ENCODE peak calls at places on chromosomes 4 and X, in nine cellular contexts. F is GM23338, O is BE2C, E is fibroblast of the aortic adventitia, I is fibroblast of mammary gland, Z is keratinocyte, U is colonic mucosa, H is tibial nerve, V is upper lobe of left lung. M is an unnamed sample.

GRCh38 chr4:145938618-145939177 is at the start of gene ZNF827:
- DNase-seq in F (peak), O (peak), E (peak), I (peak), Z (no peak), U (peak), H (no peak), V (peak), M (peak)

GRCh38 chrX:66142351-66142750 is 21.7 kb upstream of the HEPH start:
- DNase-seq in F (no peak), O (no peak), E (no peak), I (no peak), Z (no peak), U (no peak), H (no peak), V (no peak), M (no peak)

GRCh38 chr4:1628892-1629703 is 55.0 kb downstream of the FAM53A start:
- DNase-seq in F (peak), O (peak), E (peak), I (peak), Z (no peak), U (peak), H (peak), V (peak), M (peak)

GRCh38 chr4:19844436-19844835 is 407.3 kb upstream of the SLIT2 start:
- DNase-seq in F (no peak), O (no peak), E (peak), I (peak), Z (no peak), U (no peak), H (no peak), V (no peak), M (no peak)

GRCh38 chr4:79723507-79723906 is 315.5 kb upstream of the GK2 start:
- DNase-seq in F (peak), O (no peak), E (no peak), I (no peak), Z (no peak), U (no peak), H (no peak), V (peak), M (no peak)

GRCh38 chr4:127533028-127533700 is 99.6 kb upstream of the INTU start:
- DNase-seq in F (no peak), O (peak), E (peak), I (peak), Z (no peak), U (peak), H (peak), V (no peak), M (peak)

GRCh38 chr4:152697284-152698011 is 17.7 kb upstream of the TMEM154 start:
- DNase-seq in F (no peak), O (no peak), E (no peak), I (no peak), Z (no peak), U (no peak), H (no peak), V (no peak), M (no peak)

GRCh38 chr4:41632481-41633073 is 94.6 kb downstream of the LIMCH1 start:
- DNase-seq in F (no peak), O (no peak), E (no peak), I (no peak), Z (no peak), U (no peak), H (no peak), V (no peak), M (no peak)

GRCh38 chr4:148171596-148171995 is 270.6 kb downstream of the NR3C2 start:
- DNase-seq in F (no peak), O (no peak), E (no peak), I (no peak), Z (no peak), U (no peak), H (no peak), V (no peak), M (no peak)

GRCh38 chr4:119490335-119490734 is 138.3 kb downstream of the PDE5A start:
- DNase-seq in F (peak), O (no peak), E (peak), I (peak), Z (no peak), U (no peak), H (no peak), V (no peak), M (no peak)

GRCh38 chr4:82739292-82740190 is 59.1 kb downstream of the SCD5 start:
- DNase-seq in F (peak), O (peak), E (peak), I (peak), Z (no peak), U (peak), H (peak), V (peak), M (peak)

GRCh38 chrX:149521438-149521837 is 16.3 kb upstream of the IDS start:
- DNase-seq in F (no peak), O (no peak), E (no peak), I (no peak), Z (no peak), U (no peak), H (no peak), V (no peak), M (no peak)

GRCh38 chrX:68708503-68709290 is 61.2 kb downstream of the STARD8 start:
- DNase-seq in F (peak), O (no peak), E (no peak), I (no peak), Z (no peak), U (no peak), H (no peak), V (no peak), M (no peak)

GRCh38 chr4:89193828-89194227 is 82.5 kb downstream of the TIGD2 start:
- DNase-seq in F (no peak), O (no peak), E (no peak), I (no peak), Z (no peak), U (peak), H (no peak), V (no peak), M (no peak)

GRCh38 chr4:145937021-145937861 is 1.4 kb downstream of the ZNF827 start:
- DNase-seq in F (peak), O (peak), E (peak), I (peak), Z (no peak), U (peak), H (peak), V (peak), M (peak)

GRCh38 chr4:77695769-77696168 is 90.1 kb downstream of the CXCL13 start:
- DNase-seq in F (no peak), O (no peak), E (peak), I (peak), Z (peak), U (no peak), H (no peak), V (no peak), M (no peak)

GRCh38 chr4:145732001-145732400 is 52.1 kb downstream of the C4orf51 start:
- DNase-seq in F (peak), O (no peak), E (no peak), I (no peak), Z (no peak), U (no peak), H (no peak), V (no peak), M (no peak)

GRCh38 chr4:6595897-6596537 is 21.0 kb downstream of the MAN2B2 start:
- DNase-seq in F (peak), O (no peak), E (no peak), I (peak), Z (no peak), U (no peak), H (no peak), V (no peak), M (no peak)

GRCh38 chrX:27132851-27133250 is 330.3 kb downstream of the PPP4R3C start:
- DNase-seq in F (no peak), O (no peak), E (no peak), I (no peak), Z (no peak), U (no peak), H (no peak), V (no peak), M (no peak)

GRCh38 chrX:85611926-85612325 is 232.5 kb upstream of the POF1B start:
- DNase-seq in F (peak), O (no peak), E (peak), I (peak), Z (no peak), U (no peak), H (no peak), V (no peak), M (no peak)

GRCh38 chr4:76744253-76744921 is 153.6 kb downstream of the SOWAHB start:
- DNase-seq in F (no peak), O (no peak), E (peak), I (peak), Z (no peak), U (no peak), H (no peak), V (no peak), M (no peak)

GRCh38 chr4:80184053-80184790 is 13.1 kb upstream of the PRDM8 start:
- DNase-seq in F (peak), O (peak), E (peak), I (peak), Z (no peak), U (peak), H (peak), V (peak), M (peak)

GRCh38 chr4:99868126-99868596 is 26.1 kb downstream of the LAMTOR3 start:
- DNase-seq in F (peak), O (no peak), E (peak), I (peak), Z (no peak), U (no peak), H (no peak), V (no peak), M (no peak)

GRCh38 chr4:142512161-142512560 is 333.9 kb downstream of the INPP4B start:
- DNase-seq in F (no peak), O (no peak), E (peak), I (peak), Z (peak), U (no peak), H (no peak), V (no peak), M (no peak)

GRCh38 chr4:137536789-137537561 is 4.7 kb upstream of the PCDH18 start:
- DNase-seq in F (peak), O (no peak), E (no peak), I (no peak), Z (no peak), U (no peak), H (no peak), V (no peak), M (no peak)

GRCh38 chr4:16942491-16942890 is 44.0 kb upstream of the LDB2 start:
- DNase-seq in F (no peak), O (peak), E (no peak), I (no peak), Z (no peak), U (no peak), H (no peak), V (no peak), M (no peak)

GRCh38 chrX:123807825-123808416 is 51.9 kb upstream of the XIAP start:
- DNase-seq in F (no peak), O (no peak), E (peak), I (peak), Z (no peak), U (no peak), H (no peak), V (no peak), M (no peak)

GRCh38 chrX:103175944-103176753 is 38.8 kb upstream of the BEX4 start:
- DNase-seq in F (peak), O (peak), E (peak), I (peak), Z (no peak), U (peak), H (peak), V (no peak), M (peak)

DNA sequence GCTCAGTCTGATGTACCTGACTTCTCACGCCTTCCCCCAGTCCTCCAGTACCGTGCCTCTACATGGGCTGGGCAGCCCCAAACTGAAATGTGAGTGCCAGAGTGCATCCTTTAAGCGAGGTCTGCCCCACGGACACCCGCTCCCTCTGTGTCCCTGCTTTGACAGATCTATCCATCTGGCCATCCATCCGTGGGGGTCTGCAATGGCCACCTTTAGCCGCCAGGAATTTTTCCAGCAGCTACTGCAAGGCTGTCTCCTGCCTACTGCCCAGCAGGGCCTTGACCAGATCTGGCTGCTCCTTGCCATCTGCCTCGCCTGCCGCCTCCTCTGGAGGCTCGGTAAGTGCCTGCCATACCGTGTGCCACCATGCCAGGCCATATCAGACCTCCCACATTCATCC is 827 bp downstream of the PORCN start:
- DNase-seq in F (peak), O (no peak), E (no peak), I (no peak), Z (no peak), U (no peak), H (no peak), V (no peak), M (no peak)
- H3K4me3 ChIP-seq in F (peak), O (peak), E (peak), I (peak), Z (peak), U (peak), H (peak), V (peak), M (peak)

DNA sequence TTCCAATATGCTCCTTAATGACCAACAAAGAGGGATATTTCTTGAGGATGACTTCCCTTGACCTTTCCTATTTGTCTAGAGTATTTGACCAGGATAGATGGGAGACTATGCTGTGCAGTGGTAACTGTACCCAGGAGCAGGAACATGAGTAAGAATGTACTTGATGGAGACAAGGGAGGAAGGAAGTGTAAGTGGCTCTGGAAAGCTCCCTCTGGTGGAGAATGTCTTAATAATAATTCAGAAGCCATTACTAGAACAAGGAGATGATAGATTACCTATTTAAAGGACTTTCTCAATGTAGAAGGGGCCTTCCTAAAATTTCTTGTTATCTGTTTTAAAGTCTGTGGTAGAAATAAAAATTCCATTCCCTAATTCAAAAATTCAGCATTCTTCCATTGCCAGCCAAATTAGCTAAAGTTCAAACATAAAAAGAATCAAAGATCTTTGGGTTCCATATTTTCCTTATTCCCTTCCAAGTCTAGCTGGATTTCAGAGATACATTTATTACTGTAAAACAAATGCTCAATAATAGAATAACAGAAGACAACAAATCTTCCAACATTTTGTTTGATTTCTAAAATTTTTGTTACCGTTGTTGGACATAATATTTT is 83.8 kb downstream of the GRID2 start:
- DNase-seq in F (peak), O (no peak), E (peak), I (peak), Z (peak), U (no peak), H (no peak), V (no peak), M (no peak)
- TF ChIP-seq CTCF in F (peak), O (peak), E (peak), I (peak), Z (peak), U (peak), H (peak), V (no peak), M (peak)

GRCh38 chr4:135274461-135274860 is 1072.9 kb upstream of the PABPC4L start:
- DNase-seq in F (no peak), O (no peak), E (no peak), I (no peak), Z (no peak), U (no peak), H (no peak), V (no peak), M (no peak)
- H3K4me3 ChIP-seq in F (no peak), O (no peak), E (no peak), I (no peak), Z (no peak), U (no peak), H (no peak), V (no peak), M (no peak)

GRCh38 chr4:84166486-84166885 is 332.6 kb downstream of the NKX6-1 start:
- DNase-seq in F (no peak), O (no peak), E (no peak), I (no peak), Z (no peak), U (no peak), H (no peak), V (no peak), M (no peak)

GRCh38 chr4:84171871-84172270 is 327.2 kb downstream of the NKX6-1 start:
- DNase-seq in F (no peak), O (no peak), E (no peak), I (no peak), Z (peak), U (no peak), H (no peak), V (no peak), M (no peak)

GRCh38 chr4:84167579-84167978 is 331.5 kb downstream of the NKX6-1 start:
- DNase-seq in F (peak), O (peak), E (no peak), I (no peak), Z (no peak), U (no peak), H (no peak), V (no peak), M (no peak)

GRCh38 chr4:84167089-84167488 is 332.0 kb downstream of the NKX6-1 start:
- DNase-seq in F (no peak), O (no peak), E (no peak), I (no peak), Z (no peak), U (no peak), H (no peak), V (no peak), M (no peak)
- TF ChIP-seq CTCF in F (no peak), O (peak), E (no peak), I (no peak), Z (no peak), U (no peak), H (no peak), V (no peak), M (no peak)

GRCh38 chr4:73224886-73225285 is 33.7 kb downstream of the ANKRD17 start:
- DNase-seq in F (peak), O (no peak), E (no peak), I (no peak), Z (no peak), U (no peak), H (no peak), V (no peak), M (no peak)

GRCh38 chr4:73222466-73223257 is 35.9 kb downstream of the ANKRD17 start:
- DNase-seq in F (peak), O (peak), E (peak), I (peak), Z (peak), U (peak), H (no peak), V (no peak), M (peak)

GRCh38 chr4:73221734-73222133 is 36.9 kb downstream of the ANKRD17 start:
- DNase-seq in F (peak), O (no peak), E (no peak), I (no peak), Z (no peak), U (no peak), H (no peak), V (no peak), M (no peak)

GRCh38 chr4:73220815-73221214 is 37.8 kb downstream of the ANKRD17 start:
- DNase-seq in F (no peak), O (no peak), E (no peak), I (no peak), Z (no peak), U (no peak), H (no peak), V (no peak), M (no peak)

DNA sequence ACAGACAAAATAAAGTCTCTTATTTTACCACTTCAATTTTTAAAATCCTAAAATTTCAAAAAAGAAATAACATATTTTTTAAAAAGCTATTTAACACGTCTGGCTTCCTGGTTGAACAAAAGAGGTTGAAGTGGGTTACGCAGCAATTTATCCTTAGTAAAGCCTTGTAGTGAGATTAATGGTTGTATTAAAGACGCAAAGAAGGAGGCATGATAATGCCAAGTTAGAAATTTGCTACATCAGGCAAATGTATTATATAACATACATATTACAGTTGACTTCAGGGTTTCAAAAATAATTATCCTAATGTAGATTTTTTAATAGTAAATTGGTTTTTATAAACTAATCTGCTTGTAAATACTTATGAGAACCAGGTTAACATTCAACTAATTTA is 35.3 kb downstream of the ANKRD17 start:
- DNase-seq in F (no peak), O (no peak), E (no peak), I (no peak), Z (no peak), U (no peak), H (no peak), V (no peak), M (no peak)
- H3K4me3 ChIP-seq in F (no peak), O (peak), E (peak), I (no peak), Z (no peak), U (no peak), H (peak), V (peak), M (peak)

GRCh38 chr4:176563591-176563990 is 229.1 kb downstream of the VEGFC start:
- DNase-seq in F (no peak), O (no peak), E (peak), I (peak), Z (no peak), U (no peak), H (no peak), V (no peak), M (no peak)
- TF ChIP-seq CTCF in F (no peak), O (no peak), E (peak), I (peak), Z (peak), U (no peak), H (no peak), V (no peak), M (no peak)

GRCh38 chr4:4491396-4491893 is 50.4 kb downstream of the STX18 start:
- DNase-seq in F (no peak), O (no peak), E (no peak), I (no peak), Z (no peak), U (no peak), H (no peak), V (no peak), M (no peak)
- H3K4me3 ChIP-seq in F (no peak), O (no peak), E (no peak), I (no peak), Z (no peak), U (no peak), H (no peak), V (no peak), M (no peak)

DNA sequence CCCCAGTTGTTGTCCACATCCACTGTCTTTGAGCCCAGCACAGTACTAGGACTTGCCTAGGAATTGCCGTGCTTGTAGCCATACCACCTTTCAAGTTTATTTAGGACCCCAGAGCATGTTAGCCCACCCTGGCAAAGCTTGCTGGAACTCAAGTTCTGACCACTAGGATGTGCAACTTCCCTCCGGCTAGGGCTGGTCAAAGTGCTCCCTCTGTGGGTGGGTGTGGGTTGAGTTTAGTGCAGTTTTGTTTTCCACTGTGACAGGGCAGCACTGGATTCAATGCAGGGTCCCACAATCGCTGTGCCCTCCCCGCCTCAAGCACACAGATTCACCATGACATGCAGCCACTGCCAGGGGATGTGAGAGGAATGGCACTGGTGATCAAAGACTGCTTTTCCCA is 96.0 kb downstream of the RASGEF1B start:
- DNase-seq in F (peak), O (no peak), E (no peak), I (no peak), Z (no peak), U (no peak), H (no peak), V (no peak), M (no peak)
- TF ChIP-seq CTCF in F (peak), O (no peak), E (no peak), I (peak), Z (no peak), U (no peak), H (no peak), V (no peak), M (no peak)

GRCh38 chr4:158193171-158193749 is 17.0 kb upstream of the TMEM144 start:
- DNase-seq in F (peak), O (no peak), E (peak), I (peak), Z (no peak), U (no peak), H (no peak), V (no peak), M (no peak)
- H3K4me3 ChIP-seq in F (no peak), O (no peak), E (no peak), I (no peak), Z (no peak), U (no peak), H (no peak), V (no peak), M (no peak)

M was measured in stomach.